ENCODE peak calls at places on chromosomes 2 and 18, in six cellular contexts. Z is tibial artery, L is left lung, C is prostate gland, I is astrocyte, D is AG04450. B is an unnamed sample.

GRCh38 chr18:58671122-58671940 is at the start of gene MALT1:
- DNase-seq in Z (peak; percentile 94), L (peak; percentile 99), C (peak; percentile 96), I (peak; percentile 77), D (peak; percentile 65), B (peak; percentile 81)

GRCh38 chr2:64542071-64543005 is 18.2 kb downstream of the AFTPH start:
- DNase-seq in Z (no peak), L (no peak), C (no peak), I (no peak), D (no peak), B (no peak)

GRCh38 chr2:147782521-147782920 is 62.3 kb upstream of the ACVR2A start:
- DNase-seq in Z (no peak), L (no peak), C (no peak), I (peak; percentile 90), D (no peak), B (no peak)

GRCh38 chr2:191202209-191202721 is 42.9 kb upstream of the MYO1B start:
- DNase-seq in Z (no peak), L (no peak), C (no peak), I (peak; percentile 78), D (peak; percentile 54), B (peak; percentile 63)

GRCh38 chr2:19185061-19185460 is 173.4 kb downstream of the OSR1 start:
- DNase-seq in Z (no peak), L (no peak), C (no peak), I (no peak), D (no peak), B (no peak)

GRCh38 chr18:44671914-44672313 is 8.8 kb upstream of the SETBP1 start:
- DNase-seq in Z (no peak), L (no peak), C (no peak), I (no peak), D (no peak), B (no peak)

GRCh38 chr18:79846936-79847557 is 49.3 kb downstream of the KCNG2 start:
- DNase-seq in Z (peak; percentile 27), L (peak; percentile 50), C (no peak), I (no peak), D (no peak), B (no peak)

GRCh38 chr2:222336931-222337330 is 38.1 kb upstream of the PAX3 start:
- DNase-seq in Z (no peak), L (no peak), C (no peak), I (no peak), D (no peak), B (no peak)

GRCh38 chr2:98484121-98484557 is 39.5 kb downstream of the INPP4A start:
- DNase-seq in Z (no peak), L (no peak), C (no peak), I (no peak), D (no peak), B (no peak)

GRCh38 chr2:64362562-64363026 is 91.4 kb upstream of the LGALSL start:
- DNase-seq in Z (no peak), L (no peak), C (no peak), I (no peak), D (no peak), B (no peak)

GRCh38 chr2:224369028-224369632 is 32.8 kb downstream of the FAM124B start:
- DNase-seq in Z (no peak), L (no peak), C (no peak), I (no peak), D (no peak), B (peak; percentile 38)

GRCh38 chr2:152499921-152500320 is 164.9 kb downstream of the FMNL2 start:
- DNase-seq in Z (no peak), L (no peak), C (no peak), I (peak; percentile 36), D (no peak), B (no peak)

GRCh38 chr2:241964133-241964532 is 94.6 kb downstream of the RTP5 start:
- DNase-seq in Z (peak; percentile 20), L (no peak), C (no peak), I (no peak), D (no peak), B (no peak)

GRCh38 chr18:4004176-4004829 is 450.8 kb downstream of the DLGAP1 start:
- DNase-seq in Z (no peak), L (no peak), C (no peak), I (peak; percentile 47), D (no peak), B (peak; percentile 35)

GRCh38 chr2:20578266-20578894 is 72.5 kb downstream of the HS1BP3 start:
- DNase-seq in Z (no peak), L (no peak), C (no peak), I (no peak), D (no peak), B (no peak)

GRCh38 chr2:98881153-98881650 is 54.8 kb downstream of the CRACDL start:
- DNase-seq in Z (no peak), L (no peak), C (no peak), I (no peak), D (no peak), B (no peak)

GRCh38 chr18:73670536-73670935 is 477.1 kb downstream of the FBXO15 start:
- DNase-seq in Z (no peak), L (no peak), C (no peak), I (no peak), D (no peak), B (no peak)

GRCh38 chr2:171712051-171712450 is 24.8 kb downstream of the DYNC1I2 start:
- DNase-seq in Z (no peak), L (no peak), C (no peak), I (peak; percentile 82), D (no peak), B (peak; percentile 85)

GRCh38 chr2:102442967-102443828 is 20.2 kb downstream of the IL18RAP start:
- DNase-seq in Z (no peak), L (no peak), C (peak; percentile 28), I (peak; percentile 8), D (no peak), B (peak; percentile 23)

GRCh38 chr18:21117385-21118135 is 5.9 kb upstream of the ROCK1 start:
- DNase-seq in Z (no peak), L (no peak), C (no peak), I (peak; percentile 92), D (peak; percentile 70), B (peak; percentile 82)

GRCh38 chr2:183541766-183542165 is 417.5 kb downstream of the NUP35 start:
- DNase-seq in Z (no peak), L (peak; percentile 16), C (no peak), I (peak; percentile 49), D (no peak), B (no peak)

GRCh38 chr2:237696471-237696870 is 69.1 kb downstream of the LRRFIP1 start:
- DNase-seq in Z (no peak), L (no peak), C (no peak), I (no peak), D (no peak), B (no peak)

DNA sequence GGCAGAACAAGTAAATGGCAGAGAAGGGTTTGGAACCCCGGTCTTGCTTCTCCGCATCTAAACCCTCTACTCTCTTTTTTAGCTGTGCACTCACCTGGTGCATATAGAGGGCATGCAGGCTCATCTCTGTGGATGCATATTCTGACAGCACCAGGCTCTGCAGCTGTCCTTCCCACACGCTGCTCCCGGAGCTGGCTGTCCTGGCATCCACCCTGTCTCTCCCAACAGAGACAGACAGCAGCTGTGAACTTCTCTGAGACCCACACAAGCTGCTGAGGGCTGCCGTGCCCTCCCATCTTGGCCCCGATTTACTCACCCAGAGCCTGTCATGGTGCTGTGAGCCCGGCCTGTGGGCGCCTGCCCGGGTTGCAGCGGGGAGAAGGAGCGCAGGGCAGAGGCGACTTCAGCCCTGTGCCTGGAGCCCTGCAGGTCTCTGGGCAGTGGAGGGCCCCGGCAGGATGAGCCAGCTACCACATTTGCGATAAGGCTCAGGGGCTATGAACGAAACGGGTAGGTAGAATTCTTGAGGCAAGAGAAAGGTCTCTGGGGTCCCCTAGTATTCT is 3.3 kb upstream of the ABCB6 start:
- DNase-seq in Z (no peak), L (no peak), C (no peak), I (no peak), D (no peak), B (no peak)
- TF ChIP-seq CTCF in Z (no peak), L (no peak), C (no peak), I (no peak), D (no peak), B (no peak)

GRCh38 chr2:85589166-85589565 is 4.9 kb downstream of the VAMP5 start:
- DNase-seq in Z (no peak), L (no peak), C (no peak), I (no peak), D (no peak), B (no peak)
- TF ChIP-seq CTCF in Z (no peak), L (no peak), C (no peak), I (no peak), D (no peak), B (no peak)

DNA sequence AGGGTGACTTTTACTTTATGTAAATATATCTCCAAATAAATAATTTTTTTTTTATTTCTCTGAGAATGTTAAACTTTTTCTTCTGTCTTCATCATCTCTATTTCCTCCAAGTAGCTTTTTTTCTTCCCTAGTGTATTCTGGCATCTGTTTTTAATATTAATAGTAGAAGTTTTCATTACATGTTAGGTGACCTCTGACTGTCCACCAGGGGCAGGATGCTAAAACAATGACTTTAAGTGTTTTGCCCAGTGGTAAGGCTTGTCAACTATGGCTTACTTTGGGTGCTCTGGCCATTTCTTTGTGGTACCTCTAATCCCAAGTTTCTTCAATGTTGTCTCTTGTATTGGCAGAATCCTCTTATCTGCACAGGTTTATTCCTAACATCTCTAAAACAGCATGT is 127.1 kb downstream of the SRBD1 start:
- DNase-seq in Z (no peak), L (no peak), C (no peak), I (no peak), D (no peak), B (peak; percentile 3)
- TF ChIP-seq CTCF in Z (no peak), L (no peak), C (no peak), I (peak; percentile 20), D (peak; percentile 33), B (peak; percentile 70)

DNA sequence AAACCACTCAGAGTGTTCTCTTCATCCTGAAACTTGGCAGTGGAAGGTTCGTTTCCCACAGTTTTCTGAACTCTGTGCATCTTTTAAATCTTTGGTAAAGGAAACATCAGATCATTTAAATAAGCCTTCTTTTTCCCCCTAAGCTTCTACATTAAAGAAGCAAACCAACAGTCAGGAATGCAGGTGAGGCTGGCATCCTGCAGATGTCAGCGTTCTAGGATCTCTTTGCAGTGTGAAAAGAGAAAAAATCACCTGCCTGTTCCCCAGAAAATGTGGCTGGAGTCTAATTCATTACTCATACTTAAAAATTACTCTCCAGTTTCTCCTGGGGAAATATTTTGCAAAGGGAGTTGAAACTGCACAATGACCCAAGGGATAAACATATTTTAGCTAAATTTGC is 64.5 kb upstream of the ZCCHC2 start:
- DNase-seq in Z (no peak), L (no peak), C (no peak), I (no peak), D (no peak), B (no peak)
- TF ChIP-seq CTCF in Z (no peak), L (no peak), C (no peak), I (no peak), D (no peak), B (no peak)

DNA sequence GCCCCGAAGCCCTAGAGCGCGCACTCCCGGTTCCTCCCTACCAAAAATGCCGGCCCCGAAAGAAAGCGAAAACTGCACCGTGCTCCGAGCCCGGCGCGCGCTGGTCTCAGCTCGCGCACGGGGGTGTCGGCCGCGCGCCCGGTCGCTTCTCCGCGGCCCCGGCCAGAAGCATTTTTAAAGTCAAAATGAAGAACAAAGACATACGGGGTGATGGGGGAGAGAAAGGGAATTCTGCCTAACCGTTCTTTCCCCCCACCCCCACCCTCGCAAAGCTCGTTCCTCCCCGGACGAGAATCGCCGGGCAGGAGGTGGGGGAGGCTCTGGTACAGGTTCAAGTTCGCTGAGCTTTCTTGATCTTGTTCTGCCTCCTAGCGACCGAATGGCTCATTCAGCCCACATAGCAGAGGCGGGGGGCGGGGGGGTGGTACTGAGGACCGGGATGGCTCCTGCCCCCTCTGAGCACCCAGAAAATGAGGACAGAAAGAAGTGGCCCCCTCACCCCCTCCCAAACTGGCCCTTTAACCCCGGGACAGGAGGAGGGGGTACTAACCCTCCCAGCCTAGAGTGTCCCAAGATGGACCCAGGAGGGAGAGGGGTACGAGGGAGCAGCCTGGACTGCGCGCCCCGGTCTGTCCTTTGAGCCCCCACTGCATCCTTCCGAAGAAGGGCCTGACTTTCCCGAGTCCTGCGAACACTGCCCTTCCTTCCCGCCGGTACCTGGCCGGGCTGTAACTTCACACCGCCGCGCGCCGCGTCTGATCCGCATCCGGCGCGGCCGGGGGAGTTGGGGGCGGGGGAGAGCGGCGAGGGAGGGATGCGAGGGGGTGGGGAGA is 3.1 kb downstream of the BCL11A start:
- DNase-seq in Z (no peak), L (peak; percentile 88), C (peak; percentile 88), I (peak; percentile 74), D (peak; percentile 71), B (peak; percentile 67)
- TF ChIP-seq CTCF in Z (no peak), L (peak; percentile 52), C (peak; percentile 61), I (peak; percentile 62), D (peak; percentile 77), B (peak; percentile 77)